ENCODE peak calls at places on chromosomes 13 and 19, in five cellular contexts. J is PC-9, D is astrocyte, K is IMR-90, X is glutamatergic neuron. M is an unnamed sample.

GRCh38 chr13:106063591-106064308 is 471.7 kb downstream of the EFNB2 start:
- DNase-seq in J (no peak), D (peak; percentile 91), K (peak; percentile 83), X (no peak), M (no peak)

GRCh38 chr19:4069331-4069959 is 2.7 kb upstream of the ZBTB7A start:
- DNase-seq in J (no peak), D (no peak), K (no peak), X (no peak), M (peak; percentile 87)

GRCh38 chr19:45598267-45599011 is 3.6 kb downstream of the GPR4 start:
- DNase-seq in J (no peak), D (no peak), K (no peak), X (no peak), M (peak; percentile 21)

GRCh38 chr19:39131255-39131755 is 5.7 kb downstream of the PAK4 start:
- DNase-seq in J (no peak), D (no peak), K (peak; percentile 35), X (peak; percentile 80), M (no peak)

GRCh38 chr19:16285769-16286564 is 38.7 kb upstream of the KLF2 start:
- DNase-seq in J (no peak), D (peak; percentile 29), K (no peak), X (no peak), M (no peak)

GRCh38 chr19:17794731-17795494 is at the start of gene B3GNT3:
- DNase-seq in J (peak; percentile 91), D (no peak), K (no peak), X (peak; percentile 44), M (no peak)

GRCh38 chr13:30872685-30873443 is 33.2 kb upstream of the MEDAG start:
- DNase-seq in J (no peak), D (peak; percentile 93), K (peak; percentile 94), X (peak; percentile 28), M (no peak)

GRCh38 chr13:29954082-29955043 is 103.9 kb upstream of the UBL3 start:
- DNase-seq in J (no peak), D (no peak), K (no peak), X (no peak), M (peak; percentile 69)

GRCh38 chr13:44972956-44973581 is 16.2 kb downstream of the NUFIP1 start:
- DNase-seq in J (no peak), D (no peak), K (peak; percentile 38), X (no peak), M (no peak)

GRCh38 chr19:9500796-9501195 is 2.4 kb upstream of the ZNF560 start:
- DNase-seq in J (no peak), D (no peak), K (no peak), X (no peak), M (no peak)

GRCh38 chr19:9494096-9494495 is 4.3 kb downstream of the ZNF560 start:
- DNase-seq in J (no peak), D (no peak), K (no peak), X (no peak), M (no peak)

GRCh38 chr19:9498183-9498902 is at the start of gene ZNF560:
- DNase-seq in J (peak; percentile 53), D (peak; percentile 6), K (peak; percentile 12), X (no peak), M (peak; percentile 54)
- TF ChIP-seq CTCF in J (peak; percentile 65), D (no peak), K (no peak), X (no peak), M (peak; percentile 37)

DNA sequence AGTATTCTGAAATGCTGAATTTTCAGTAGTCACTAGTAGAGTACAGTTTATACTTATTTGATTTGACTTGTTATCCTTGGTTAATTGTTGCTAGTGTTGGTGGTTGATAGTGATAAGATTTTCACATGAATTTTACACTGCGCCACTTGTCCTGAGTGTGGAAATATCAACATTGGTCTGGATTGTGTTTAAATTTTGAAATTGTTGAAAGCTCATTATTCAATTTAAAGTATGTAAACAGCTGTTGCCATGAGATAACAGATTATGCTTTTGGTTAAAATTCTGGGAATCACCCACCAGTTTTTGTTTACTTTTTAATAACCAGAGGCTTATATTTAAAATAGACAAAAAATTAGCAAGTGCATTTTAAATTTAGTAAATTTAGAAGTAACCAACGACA is 12.3 kb upstream of the TNFSF13B start:
- DNase-seq in J (no peak), D (no peak), K (no peak), X (no peak), M (no peak)
- TF ChIP-seq CTCF in J (no peak), D (no peak), K (no peak), X (no peak), M (no peak)

GRCh38 chr19:33024398-33024797 is 40.3 kb downstream of the RHPN2 start:
- DNase-seq in J (peak; percentile 73), D (no peak), K (no peak), X (no peak), M (no peak)

GRCh38 chr19:33022472-33023116 is 42.1 kb downstream of the RHPN2 start:
- DNase-seq in J (peak; percentile 82), D (no peak), K (no peak), X (no peak), M (no peak)
- TF ChIP-seq CTCF in J (peak; percentile 51), D (no peak), K (no peak), X (no peak), M (no peak)

GRCh38 chr19:11256189-11256588 is 6.1 kb downstream of the DOCK6 start:
- DNase-seq in J (no peak), D (no peak), K (peak; percentile 33), X (peak; percentile 50), M (no peak)

GRCh38 chr19:11251650-11252314 is 10.5 kb downstream of the DOCK6 start:
- DNase-seq in J (no peak), D (no peak), K (no peak), X (no peak), M (no peak)

GRCh38 chr19:11257827-11258380 is 4.4 kb downstream of the DOCK6 start:
- DNase-seq in J (no peak), D (no peak), K (no peak), X (no peak), M (no peak)

GRCh38 chr19:11252665-11253355 is 9.5 kb downstream of the DOCK6 start:
- DNase-seq in J (no peak), D (no peak), K (no peak), X (no peak), M (no peak)

GRCh38 chr19:11254662-11255061 is 7.7 kb downstream of the DOCK6 start:
- DNase-seq in J (no peak), D (no peak), K (no peak), X (no peak), M (no peak)
- TF ChIP-seq CTCF in J (peak; percentile 33), D (no peak), K (no peak), X (no peak), M (no peak)

DNA sequence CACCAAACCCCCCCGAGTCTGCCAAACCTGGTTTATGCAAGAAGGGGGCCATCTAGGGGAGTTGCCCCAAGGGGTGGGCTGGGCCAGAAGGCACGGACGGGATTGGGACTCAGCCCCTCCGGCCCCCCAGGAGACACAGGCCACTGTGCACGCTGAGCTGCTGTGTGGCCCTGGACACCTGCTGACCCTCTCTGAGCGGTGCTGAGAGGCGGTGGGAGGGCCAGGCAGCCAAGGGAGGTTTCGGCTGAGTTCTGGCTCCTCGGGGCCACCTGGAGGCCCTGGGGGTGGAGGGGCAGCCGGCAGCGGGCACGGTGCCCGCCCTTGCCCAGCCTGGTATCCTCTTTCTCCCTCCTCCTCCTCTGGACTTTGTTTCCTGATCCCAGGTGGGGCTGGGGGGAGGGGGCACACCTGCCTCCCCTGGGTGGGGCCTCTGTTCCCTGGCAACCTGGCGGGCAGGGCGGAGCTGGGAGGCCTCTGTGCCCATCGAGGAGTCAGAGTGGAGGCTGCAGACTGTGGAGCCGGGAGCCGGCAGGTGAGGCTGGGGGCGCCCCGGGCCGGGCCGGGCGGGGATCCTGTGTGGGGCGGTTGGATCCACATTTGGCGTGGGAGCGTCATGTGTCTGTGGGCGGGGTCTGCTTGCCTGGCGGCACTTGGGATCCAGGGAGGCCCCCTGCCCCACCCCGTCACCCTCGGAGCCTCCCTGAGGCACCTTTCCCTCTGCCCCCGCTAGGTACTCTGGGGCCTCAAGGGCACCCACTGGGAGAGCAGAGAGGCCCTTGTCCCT is at the start of gene MISP:
- DNase-seq in J (peak; percentile 97), D (no peak), K (no peak), X (no peak), M (no peak)
- TF ChIP-seq CTCF in J (no peak), D (no peak), K (no peak), X (no peak), M (no peak)

M was measured in activated CD8-positive, alpha-beta T cell treated with anti-CD3 and anti-CD28 coated beads for 36 hours.